ENCODE peak calls at places on chromosomes 5 and 9, in four cellular contexts. F, X, B and I are unnamed samples.
A peak's percentile ranks its signal among the peaks of the same experiment; 100 is the strongest.

GRCh38 chr9:38026021-38026809 is 42.8 kb downstream of the SHB start:
- DNase-seq in F (peak; percentile 91), X (no peak), B (peak; percentile 71), I (no peak)

GRCh38 chr5:166382031-166382430 is 1909.4 kb upstream of the WWC1 start:
- DNase-seq in F (no peak), X (no peak), B (no peak), I (no peak)

GRCh38 chr5:147439253-147439652 is 70.6 kb downstream of the DPYSL3 start:
- DNase-seq in F (no peak), X (no peak), B (no peak), I (no peak)

GRCh38 chr9:110814159-110814558 is 145.6 kb downstream of the MUSK start:
- DNase-seq in F (no peak), X (no peak), B (no peak), I (no peak)

GRCh38 chr5:113487779-113488644 is at the start of gene MCC:
- DNase-seq in F (peak; percentile 88), X (peak; percentile 90), B (peak; percentile 58), I (no peak)

GRCh38 chr9:6414291-6414690 is 1.3 kb downstream of the UHRF2 start:
- DNase-seq in F (peak; percentile 21), X (no peak), B (no peak), I (peak; percentile 38)

GRCh38 chr5:93273176-93273575 is 307.8 kb downstream of the NR2F1-AS1 start:
- DNase-seq in F (no peak), X (no peak), B (no peak), I (no peak)

GRCh38 chr5:981466-981865 is 27.1 kb upstream of the NKD2 start:
- DNase-seq in F (no peak), X (peak; percentile 28), B (no peak), I (no peak)

GRCh38 chr9:129482521-129483466 is 138.1 kb downstream of the C9orf50 start:
- DNase-seq in F (no peak), X (peak; percentile 91), B (peak; percentile 96), I (no peak)

GRCh38 chr9:89686134-89686533 is 81.3 kb downstream of the GADD45G start:
- DNase-seq in F (no peak), X (no peak), B (no peak), I (no peak)

GRCh38 chr9:32136700-32137339 is 247.6 kb upstream of the ACO1 start:
- DNase-seq in F (no peak), X (no peak), B (no peak), I (no peak)

GRCh38 chr5:74206571-74207550 is 433.7 kb downstream of the ENC1 start:
- DNase-seq in F (no peak), X (no peak), B (peak; percentile 58), I (no peak)

GRCh38 chr5:179162351-179163235 is 102.4 kb downstream of the ZNF354C start:
- DNase-seq in F (no peak), X (peak; percentile 70), B (peak; percentile 9), I (no peak)

GRCh38 chr5:118700510-118700909 is 287.8 kb downstream of the DTWD2 start:
- DNase-seq in F (no peak), X (no peak), B (no peak), I (no peak)

GRCh38 chr9:135611875-135612209 is 27.5 kb downstream of the GLT6D1 start:
- DNase-seq in F (no peak), X (no peak), B (no peak), I (no peak)

GRCh38 chr5:131679911-131680310 is 44.9 kb upstream of the RAPGEF6 start:
- DNase-seq in F (peak; percentile 13), X (no peak), B (no peak), I (no peak)

GRCh38 chr5:33328842-33329241 is 111.9 kb upstream of the TARS1 start:
- DNase-seq in F (no peak), X (no peak), B (no peak), I (no peak)

GRCh38 chr5:90096415-90097081 is 313.0 kb downstream of the CETN3 start:
- DNase-seq in F (peak; percentile 47), X (no peak), B (peak; percentile 51), I (no peak)

GRCh38 chr5:1522601-1523479 is 920 bp downstream of the LPCAT1 start:
- DNase-seq in F (no peak), X (peak; percentile 89), B (peak; percentile 14), I (peak; percentile 35)

GRCh38 chr5:43643327-43643726 is 40.3 kb downstream of the NNT start:
- DNase-seq in F (no peak), X (no peak), B (no peak), I (no peak)

GRCh38 chr9:127562841-127563523 is 49.1 kb upstream of the STXBP1 start:
- DNase-seq in F (no peak), X (peak; percentile 76), B (peak; percentile 45), I (no peak)
- H3K4me3 ChIP-seq in F (peak overlapping the region; percentile 27), X (peak overlapping the region; percentile 17), B (no peak overlapping the region), I (no peak overlapping the region)

GRCh38 chr5:8829322-8830029 is 716.4 kb downstream of the SEMA5A start:
- DNase-seq in F (peak; percentile 98), X (no peak), B (peak; percentile 63), I (no peak)

GRCh38 chr5:8831251-8831650 is 714.6 kb downstream of the SEMA5A start:
- DNase-seq in F (no peak), X (no peak), B (no peak), I (no peak)

GRCh38 chr5:8827701-8828100 is 718.2 kb downstream of the SEMA5A start:
- DNase-seq in F (no peak), X (no peak), B (no peak), I (no peak)

GRCh38 chr5:8828596-8829321 is 717.1 kb downstream of the SEMA5A start:
- DNase-seq in F (no peak), X (no peak), B (no peak), I (no peak)

DNA sequence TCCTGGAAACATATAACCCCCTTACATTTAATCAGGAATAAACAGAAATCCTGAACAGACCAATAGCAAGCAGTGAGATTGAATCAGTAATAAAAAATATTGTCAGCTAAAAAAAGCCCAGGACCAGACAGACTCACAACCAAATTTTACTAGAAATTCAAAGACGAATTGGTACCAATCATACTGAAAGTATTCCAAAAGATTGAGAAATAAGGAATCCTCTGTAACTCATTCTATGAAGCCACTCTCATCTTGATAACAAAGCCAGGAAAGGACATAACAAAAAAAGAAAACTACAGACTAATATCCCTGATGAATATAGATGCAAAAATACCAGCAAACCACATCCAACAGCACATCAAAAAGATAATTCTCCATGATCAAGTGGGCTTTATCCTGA is 714.0 kb downstream of the SEMA5A start:
- DNase-seq in F (no peak), X (no peak), B (no peak), I (no peak)
- H3K9me3 ChIP-seq in F (no peaks in the 10 kb centered on the region), X (no peaks in the 10 kb centered on the region), B (no peaks in the 10 kb centered on the region), I (no peaks in the 10 kb centered on the region)

DNA sequence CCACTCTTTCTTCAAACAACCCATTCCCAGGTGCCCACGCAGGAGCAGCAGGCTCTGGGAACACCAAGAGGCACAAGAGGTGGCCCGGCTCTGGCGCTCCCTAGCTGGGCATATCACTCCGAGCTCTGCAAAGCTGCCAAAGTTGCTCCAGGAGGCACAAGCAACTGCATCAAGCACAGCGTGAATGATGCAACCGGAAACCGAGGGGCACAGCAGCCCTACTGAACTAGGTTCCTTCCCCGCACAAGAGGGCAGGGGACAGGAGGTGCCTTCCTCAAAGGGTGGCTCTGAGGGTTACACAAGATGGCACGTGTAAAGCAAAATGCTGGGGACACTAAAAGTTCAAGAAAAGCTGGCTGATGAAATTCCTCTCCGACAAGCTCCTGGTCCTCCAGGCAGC is 23.0 kb downstream of the PSMB7 start:
- DNase-seq in F (no peak), X (peak; percentile 87), B (no peak), I (no peak)
- H3K4me3 ChIP-seq in F (no peak overlapping the region), X (no peak overlapping the region), B (no peak overlapping the region), I (no peak overlapping the region)

GRCh38 chr9:138116521-138116920 is 238.9 kb downstream of the CACNA1B start:
- DNase-seq in F (no peak), X (peak; percentile 49), B (no peak), I (no peak)
- H3K9me3 ChIP-seq in F (peaks cover 94% of the 10 kb centered on the region), X (no peaks in the 10 kb centered on the region), B (no peaks in the 10 kb centered on the region), I (no peaks in the 10 kb centered on the region)

DNA sequence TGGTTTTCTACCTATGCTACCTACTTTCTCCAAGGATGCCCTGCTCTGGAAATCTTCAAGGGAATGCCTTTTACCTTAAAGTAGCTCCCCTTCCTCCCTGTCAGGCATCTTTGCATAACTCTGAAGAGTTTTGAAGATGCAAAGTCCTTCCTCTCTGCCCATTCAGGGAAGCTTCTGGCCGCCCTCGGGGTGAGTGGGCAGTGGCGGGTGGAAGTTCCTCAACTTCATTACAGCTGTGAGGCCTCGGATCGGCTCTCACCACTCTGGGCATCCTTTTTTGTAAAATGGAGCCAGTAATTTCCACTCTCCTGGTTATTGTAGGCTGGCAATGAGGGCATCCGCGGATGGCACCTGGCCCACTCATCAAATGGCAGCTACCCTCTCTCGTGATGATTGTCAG is 31.7 kb upstream of the STXBP1 start:
- DNase-seq in F (no peak), X (no peak), B (no peak), I (no peak)
- H3K4me3 ChIP-seq in F (no peak overlapping the region), X (peak overlapping the region; percentile 41), B (no peak overlapping the region), I (no peak overlapping the region)

GRCh38 chr9:92846662-92847145 is 31.1 kb downstream of the ZNF484 start:
- DNase-seq in F (no peak), X (no peak), B (no peak), I (no peak)
- H3K9me3 ChIP-seq in F (peaks cover 34% of the 10 kb centered on the region), X (peaks cover 5% of the 10 kb centered on the region), B (no peaks in the 10 kb centered on the region), I (peaks cover 44% of the 10 kb centered on the region)

GRCh38 chr9:104278929-104279500 is 184.9 kb downstream of the SMC2 start:
- DNase-seq in F (no peak), X (no peak), B (no peak), I (no peak)
- H3K4me3 ChIP-seq in F (no peak overlapping the region), X (no peak overlapping the region), B (no peak overlapping the region), I (no peak overlapping the region)

GRCh38 chr5:141272906-141273305 is 27.7 kb downstream of the PCDHB15 start:
- DNase-seq in F (no peak), X (no peak), B (no peak), I (peak; percentile 23)
- H3K9me3 ChIP-seq in F (peaks cover 42% of the 10 kb centered on the region), X (peaks cover 5% of the 10 kb centered on the region), B (no peaks in the 10 kb centered on the region), I (peaks cover 3% of the 10 kb centered on the region)

GRCh38 chr9:706606-707451 is 134.7 kb upstream of the DMRT1 start:
- DNase-seq in F (no peak), X (peak; percentile 94), B (peak; percentile 79), I (no peak)

GRCh38 chr9:708556-709432 is 132.7 kb upstream of the DMRT1 start:
- DNase-seq in F (no peak), X (no peak), B (no peak), I (no peak)

GRCh38 chr9:703392-703791 is 138.1 kb upstream of the DMRT1 start:
- DNase-seq in F (no peak), X (no peak), B (no peak), I (no peak)

GRCh38 chr9:708182-708555 is 133.3 kb upstream of the DMRT1 start:
- DNase-seq in F (no peak), X (no peak), B (no peak), I (no peak)

GRCh38 chr9:706073-706472 is 135.4 kb upstream of the DMRT1 start:
- DNase-seq in F (no peak), X (no peak), B (no peak), I (no peak)
- H3K4me3 ChIP-seq in F (no peak overlapping the region), X (peak overlapping the region; percentile 45), B (peak overlapping the region; percentile 45), I (no peak overlapping the region)

GRCh38 chr9:94740191-94740874 is 13.8 kb downstream of the AOPEP start:
- DNase-seq in F (no peak), X (no peak), B (no peak), I (no peak)

GRCh38 chr9:94743035-94743954 is 16.8 kb downstream of the AOPEP start:
- DNase-seq in F (no peak), X (no peak), B (no peak), I (no peak)

GRCh38 chr9:94746541-94747505 is 20.3 kb downstream of the AOPEP start:
- DNase-seq in F (no peak), X (no peak), B (no peak), I (no peak)

GRCh38 chr9:94741856-94742255 is 15.4 kb downstream of the AOPEP start:
- DNase-seq in F (no peak), X (no peak), B (no peak), I (no peak)

GRCh38 chr9:94745806-94746540 is 19.5 kb downstream of the AOPEP start:
- DNase-seq in F (no peak), X (no peak), B (no peak), I (no peak)
- H3K9me3 ChIP-seq in F (peaks cover 4% of the 10 kb centered on the region), X (no peaks in the 10 kb centered on the region), B (no peaks in the 10 kb centered on the region), I (peaks cover 17% of the 10 kb centered on the region)